ENCODE peak calls at places on chromosome 16, in six cellular contexts. B is NCI-H2029, Y is C1 segment of cervical spinal cord, J is NCI-H1417, A is M059J, Z is kidney. E is an unnamed sample.

GRCh38 chr16:53984936-53985335 is 281.0 kb downstream of the FTO start:
- DNase-seq in B (no peak), Y (no peak), J (peak; percentile 61), A (no peak), Z (no peak), E (no peak)

GRCh38 chr16:84091460-84091859 is 25.3 kb downstream of the MBTPS1 start:
- DNase-seq in B (no peak), Y (no peak), J (no peak), A (no peak), Z (no peak), E (no peak)

GRCh38 chr16:31676731-31677130 is 149.0 kb downstream of the AHSP start:
- DNase-seq in B (no peak), Y (no peak), J (no peak), A (no peak), Z (no peak), E (no peak)

GRCh38 chr16:76059701-76060100 is 217.5 kb upstream of the CNTNAP4 start:
- DNase-seq in B (no peak), Y (no peak), J (no peak), A (no peak), Z (no peak), E (no peak)

GRCh38 chr16:83552193-83552592 is 255.6 kb upstream of the HSBP1 start:
- DNase-seq in B (no peak), Y (no peak), J (no peak), A (peak; percentile 85), Z (no peak), E (no peak)

GRCh38 chr16:4358236-4358635 is 7.1 kb upstream of the PAM16 start:
- DNase-seq in B (no peak), Y (no peak), J (no peak), A (no peak), Z (no peak), E (no peak)

GRCh38 chr16:81500833-81501521 is 56.4 kb downstream of the CMIP start:
- DNase-seq in B (no peak), Y (peak; percentile 17), J (no peak), A (peak; percentile 98), Z (peak; percentile 57), E (no peak)

GRCh38 chr16:30987581-30988190 is 2.7 kb downstream of the HSD3B7 start:
- DNase-seq in B (no peak), Y (no peak), J (no peak), A (no peak), Z (no peak), E (no peak)

GRCh38 chr16:28863929-28864886 is 565 bp downstream of the SH2B1 start:
- DNase-seq in B (no peak), Y (peak; percentile 70), J (no peak), A (peak; percentile 29), Z (no peak), E (no peak)

GRCh38 chr16:15547768-15548096 is 95.2 kb downstream of the MARF1 start:
- DNase-seq in B (no peak), Y (no peak), J (no peak), A (no peak), Z (no peak), E (no peak)

GRCh38 chr16:51133691-51134090 is 17.4 kb downstream of the SALL1 start:
- DNase-seq in B (no peak), Y (no peak), J (no peak), A (no peak), Z (no peak), E (no peak)

GRCh38 chr16:82701302-82702022 is 74.7 kb downstream of the CDH13 start:
- DNase-seq in B (no peak), Y (no peak), J (no peak), A (peak; percentile 48), Z (no peak), E (no peak)

GRCh38 chr16:74699666-74700065 is 996 bp downstream of the MLKL start:
- DNase-seq in B (no peak), Y (no peak), J (no peak), A (peak; percentile 5), Z (no peak), E (no peak)

GRCh38 chr16:15484662-15485061 is 50.3 kb downstream of the BMERB1 start:
- DNase-seq in B (no peak), Y (no peak), J (no peak), A (peak; percentile 51), Z (no peak), E (no peak)

GRCh38 chr16:66878067-66878466 is 2.2 kb upstream of the PDP2 start:
- DNase-seq in B (no peak), Y (no peak), J (no peak), A (peak; percentile 48), Z (peak; percentile 39), E (no peak)

GRCh38 chr16:27195941-27196595 is 7.3 kb upstream of the KDM8 start:
- DNase-seq in B (no peak), Y (no peak), J (no peak), A (no peak), Z (no peak), E (no peak)

GRCh38 chr16:88063201-88063773 is 112.1 kb downstream of the BANP start:
- DNase-seq in B (no peak), Y (peak; percentile 51), J (no peak), A (no peak), Z (peak; percentile 82), E (no peak)

GRCh38 chr16:50981951-50982350 is 169.1 kb downstream of the SALL1 start:
- DNase-seq in B (no peak), Y (no peak), J (no peak), A (no peak), Z (no peak), E (no peak)

GRCh38 chr16:21083729-21084268 is 66.8 kb downstream of the DNAH3 start:
- DNase-seq in B (no peak), Y (no peak), J (peak; percentile 21), A (peak; percentile 42), Z (peak; percentile 73), E (peak; percentile 40)

GRCh38 chr16:56013962-56014552 is 138.9 kb upstream of the CES5A start:
- DNase-seq in B (no peak), Y (no peak), J (no peak), A (peak; percentile 43), Z (no peak), E (no peak)

GRCh38 chr16:3587547-3588110 is 10.4 kb upstream of the NLRC3 start:
- DNase-seq in B (no peak), Y (no peak), J (no peak), A (no peak), Z (no peak), E (no peak)

GRCh38 chr16:75624921-75625334 is 1.8 kb upstream of the ADAT1 start:
- DNase-seq in B (no peak), Y (no peak), J (no peak), A (peak; percentile 50), Z (no peak), E (no peak)

GRCh38 chr16:16144416-16144815 is 78.9 kb downstream of the ABCC6 start:
- DNase-seq in B (no peak), Y (no peak), J (no peak), A (peak; percentile 90), Z (no peak), E (no peak)

E was measured in NCI-H146.